ENCODE peak calls at places on chromosomes 11 and 22, in six cellular contexts. K, T, Z, S, Y and X are unnamed samples.

GRCh38 chr11:86620796-86621575 is 51.4 kb downstream of the ME3 start:
- DNase-seq in K (peak), T (no peak), Y (no peak), S (no peak), Z (no peak), X (no peak)

GRCh38 chr22:46043816-46044717 is 67.1 kb upstream of the WNT7B start:
- DNase-seq in T (no peak), Z (no peak), Y (no peak), S (peak), K (peak), X (no peak)

GRCh38 chr11:2385156-2386151 is 8.3 kb downstream of the CD81 start:
- DNase-seq in Y (no peak), Z (no peak), K (no peak), T (no peak), S (no peak), X (no peak)

GRCh38 chr11:832529-833113 is at the start of gene CD151:
- DNase-seq in Y (no peak), T (no peak), Z (peak), K (peak), S (peak), X (peak)

GRCh38 chr22:48258841-48259240 is 1496.4 kb downstream of the TBC1D22A start:
- DNase-seq in Y (no peak), Z (no peak), S (no peak), K (no peak), T (no peak), X (no peak)

GRCh38 chr22:50303848-50304527 is 3.5 kb downstream of the PLXNB2 start:
- DNase-seq in S (peak), K (no peak), Z (peak), Y (no peak), T (no peak), X (peak)

GRCh38 chr22:31533391-31533790 is 37.1 kb downstream of the SFI1 start:
- DNase-seq in K (no peak), Y (no peak), S (no peak), Z (no peak), T (no peak), X (no peak)

GRCh38 chr11:122672892-122673291 is 17.4 kb downstream of the UBASH3B start:
- DNase-seq in K (peak), Y (no peak), T (no peak), Z (no peak), S (peak), X (no peak)

GRCh38 chr11:75759832-75760231 is 8.7 kb upstream of the DGAT2 start:
- DNase-seq in Z (no peak), T (no peak), Y (no peak), S (no peak), K (no peak), X (no peak)

GRCh38 chr11:80595011-80595410 is 1154.2 kb upstream of the TENM4 start:
- DNase-seq in K (peak), S (no peak), Y (no peak), T (no peak), Z (no peak), X (no peak)

GRCh38 chr11:33296695-33297094 is 39.5 kb downstream of the HIPK3 start:
- DNase-seq in Y (no peak), Z (no peak), S (no peak), T (no peak), K (no peak), X (no peak)

GRCh38 chr11:83625336-83625735 is 339.2 kb upstream of the CCDC90B start:
- DNase-seq in T (no peak), Z (no peak), K (no peak), Y (no peak), S (no peak), X (no peak)

GRCh38 chr22:36245805-36246356 is 6.6 kb upstream of the APOL2 start:
- DNase-seq in T (no peak), K (no peak), Z (no peak), S (no peak), Y (no peak), X (no peak)

GRCh38 chr22:30609260-30610185 is 2.5 kb downstream of the TCN2 start:
- DNase-seq in Z (peak), S (peak), K (peak), Y (no peak), T (no peak), X (peak)

GRCh38 chr11:133443361-133443760 is 88.9 kb downstream of the OPCML start:
- DNase-seq in Y (no peak), Z (no peak), S (no peak), T (no peak), K (no peak), X (no peak)

GRCh38 chr11:20873054-20873453 is 203.7 kb downstream of the NELL1 start:
- DNase-seq in S (no peak), Z (peak), T (no peak), Y (no peak), K (no peak), X (peak)

GRCh38 chr11:65206901-65207300 is 25.2 kb downstream of the CAPN1 start:
- DNase-seq in K (no peak), S (no peak), Z (no peak), T (no peak), Y (no peak), X (no peak)

GRCh38 chr11:75938543-75938942 is 123.5 kb downstream of the UVRAG start:
- DNase-seq in Y (no peak), K (peak), T (no peak), Z (no peak), S (no peak), X (no peak)

GRCh38 chr11:16969010-16970004 is 44.9 kb downstream of the PLEKHA7 start:
- DNase-seq in Y (no peak), T (no peak), S (no peak), K (no peak), Z (no peak), X (no peak)

GRCh38 chr11:60939301-60939700 is 12.7 kb downstream of the SLC15A3 start:
- DNase-seq in T (no peak), Y (no peak), S (no peak), K (no peak), Z (no peak), X (no peak)

GRCh38 chr11:115257286-115258077 is 246.7 kb downstream of the CADM1 start:
- DNase-seq in Y (no peak), Z (no peak), T (no peak), S (no peak), K (no peak), X (no peak)

GRCh38 chr11:113796663-113797259 is 17.2 kb downstream of the CLDN25 start:
- DNase-seq in Z (peak), K (peak), T (peak), S (no peak), Y (no peak), X (no peak)

GRCh38 chr11:31856248-31856647 is 45.1 kb upstream of the PAX6 start:
- DNase-seq in S (no peak), Y (no peak), T (no peak), Z (no peak), K (no peak), X (no peak)

GRCh38 chr11:71370895-71371673 is 77.1 kb downstream of the DHCR7 start:
- DNase-seq in K (no peak), S (no peak), Y (no peak), T (no peak), Z (no peak), X (no peak)

GRCh38 chr11:69918231-69918937 is 99.2 kb upstream of the FGF3 start:
- DNase-seq in S (peak), T (no peak), K (no peak), Z (no peak), Y (no peak), X (no peak)

GRCh38 chr11:126522152-126522551 is 166.7 kb downstream of the ST3GAL4 start:
- DNase-seq in S (no peak), K (no peak), Y (no peak), Z (peak), T (no peak), X (no peak)

GRCh38 chr11:76709756-76710155 is 39.2 kb upstream of the LRRC32 start:
- DNase-seq in Z (no peak), K (no peak), S (no peak), Y (no peak), T (no peak), X (no peak)

GRCh38 chr11:80096736-80097135 is 655.9 kb upstream of the TENM4 start:
- DNase-seq in T (no peak), Z (no peak), S (no peak), K (peak), Y (no peak), X (no peak)

GRCh38 chr22:36383110-36383581 is 4.6 kb downstream of the MYH9 start:
- DNase-seq in Z (no peak), K (peak), T (no peak), Y (no peak), S (peak), X (no peak)

GRCh38 chr22:39275814-39276443 is 31.1 kb upstream of the PDGFB start:
- DNase-seq in Z (no peak), S (no peak), Y (no peak), T (no peak), K (no peak), X (peak)

GRCh38 chr11:48012051-48012391 is 31.7 kb downstream of the PTPRJ start:
- DNase-seq in T (no peak), S (no peak), Y (no peak), K (no peak), Z (no peak), X (peak)

GRCh38 chr22:47065756-47066615 is 303.5 kb downstream of the TBC1D22A start:
- DNase-seq in S (peak), Y (no peak), K (peak), T (no peak), Z (no peak), X (no peak)
- TF ChIP-seq CTCF in S (no peak), Y (no peak), K (no peak), T (no peak), Z (no peak), X (no peak)

GRCh38 chr22:20438678-20439492 is 1.3 kb upstream of the SCARF2 start:
- DNase-seq in Y (no peak), T (no peak), K (peak), S (no peak), Z (peak), X (no peak)

GRCh38 chr22:20441631-20442484 is 4.2 kb upstream of the SCARF2 start:
- DNase-seq in Z (no peak), T (no peak), S (no peak), Y (no peak), K (peak), X (peak)

GRCh38 chr22:20440637-20441591 is 3.3 kb upstream of the SCARF2 start:
- DNase-seq in S (no peak), Z (no peak), K (no peak), T (no peak), Y (no peak), X (no peak)

GRCh38 chr22:20439556-20439927 is 1.9 kb upstream of the SCARF2 start:
- DNase-seq in Z (no peak), K (no peak), Y (no peak), T (no peak), S (no peak), X (no peak)

DNA sequence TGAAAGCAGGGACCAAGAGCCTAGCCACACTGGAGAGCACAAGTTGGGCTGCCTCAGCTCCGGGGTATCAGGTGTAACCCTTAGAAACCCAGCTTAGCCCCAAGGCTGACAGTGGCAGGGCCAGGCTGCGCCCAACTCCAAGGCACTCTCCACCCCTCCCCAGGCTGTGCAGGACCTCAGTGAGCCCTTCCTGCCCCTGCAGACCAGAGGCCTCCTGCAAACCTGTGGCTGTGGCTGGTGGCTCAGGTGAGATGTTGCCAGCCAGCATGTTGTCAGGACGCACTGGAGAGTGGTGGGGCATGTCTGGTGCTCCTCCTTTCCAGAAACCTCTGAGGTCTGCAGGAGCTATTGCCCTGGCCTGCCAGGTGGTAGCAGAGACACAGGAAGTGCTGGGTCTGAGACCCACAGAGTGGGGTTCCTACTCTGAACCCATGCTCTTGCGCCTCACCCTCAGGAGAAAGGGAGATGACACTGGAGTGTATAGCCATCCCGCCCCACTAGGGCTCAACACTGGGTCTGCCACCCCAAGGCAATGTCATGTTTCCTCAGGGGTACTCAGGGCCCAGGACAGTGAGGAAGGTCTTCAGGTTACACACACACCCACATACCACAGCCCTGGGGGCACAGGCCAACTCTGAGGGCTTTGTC is 2.4 kb upstream of the SCARF2 start:
- DNase-seq in S (no peak), Z (no peak), K (no peak), Y (no peak), T (no peak), X (no peak)
- TF ChIP-seq CTCF in S (no peak), Z (no peak), K (no peak), Y (no peak), T (no peak), X (no peak)

GRCh38 chr11:119134389-119134978 is 13.1 kb downstream of the HINFP start:
- DNase-seq in T (no peak), Y (no peak), K (peak), S (no peak), Z (peak), X (no peak)
- TF ChIP-seq CTCF in T (peak), Y (peak), K (peak), S (peak), Z (peak), X (peak)

DNA sequence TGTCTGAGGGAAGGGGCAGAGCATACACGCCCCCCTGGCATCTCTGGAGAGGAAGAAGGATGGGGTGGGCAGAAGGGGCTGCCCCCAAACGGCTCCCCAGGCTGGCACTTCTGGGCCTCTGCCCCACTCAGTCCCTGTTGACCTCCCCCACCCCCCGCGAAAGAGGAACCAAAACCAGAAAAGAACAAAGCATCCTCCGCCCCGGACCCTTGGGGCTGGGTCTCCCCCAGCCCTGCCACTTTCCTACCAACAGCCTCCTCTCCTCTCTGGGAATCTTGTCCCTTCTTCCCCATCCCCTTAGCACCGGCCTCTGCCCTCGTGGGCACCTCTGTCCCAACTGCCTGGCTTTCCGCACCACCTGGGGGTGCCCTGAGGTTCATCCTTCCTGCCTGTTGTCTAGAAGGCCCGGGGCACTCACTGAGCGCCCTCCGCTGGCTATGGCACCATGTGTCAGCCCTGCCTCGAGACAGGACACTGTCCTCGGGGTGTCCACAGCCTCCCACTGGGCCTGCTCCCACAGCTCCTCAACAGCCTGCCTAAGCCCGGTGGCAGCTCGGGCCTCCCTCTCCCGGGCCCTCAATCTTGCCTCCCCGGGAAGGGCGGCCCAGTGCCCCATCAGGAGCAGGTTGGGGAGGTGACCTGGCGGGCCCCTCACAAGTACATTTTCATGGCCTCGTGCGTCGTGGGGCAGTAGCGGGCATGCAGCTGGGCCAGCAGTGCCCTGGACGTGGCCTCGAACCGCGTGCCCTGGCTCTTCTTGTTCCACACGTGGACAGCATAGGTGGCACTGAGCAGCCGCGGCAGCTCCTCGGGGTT is 28.2 kb downstream of the A4GALT start:
- DNase-seq in Y (no peak), T (no peak), Z (peak), K (no peak), S (no peak), X (no peak)
- TF ChIP-seq CTCF in Y (no peak), T (no peak), Z (no peak), K (no peak), S (no peak), X (no peak)

GRCh38 chr11:12762283-12762682 is 88.1 kb downstream of the TEAD1 start:
- DNase-seq in Y (no peak), Z (no peak), S (no peak), K (no peak), T (no peak), X (no peak)

GRCh38 chr11:12762696-12763324 is 88.6 kb downstream of the TEAD1 start:
- DNase-seq in K (no peak), T (no peak), Z (no peak), Y (no peak), S (no peak), X (no peak)

GRCh38 chr11:12764187-12764914 is 90.1 kb downstream of the TEAD1 start:
- DNase-seq in S (no peak), T (no peak), Z (no peak), Y (no peak), K (no peak), X (no peak)

GRCh38 chr11:12757416-12757815 is 83.2 kb downstream of the TEAD1 start:
- DNase-seq in T (no peak), Y (no peak), K (no peak), Z (no peak), S (no peak), X (no peak)

GRCh38 chr11:12761029-12761428 is 86.8 kb downstream of the TEAD1 start:
- DNase-seq in K (peak), Y (no peak), Z (peak), T (peak), S (no peak), X (no peak)
- TF ChIP-seq CTCF in K (peak), Y (no peak), Z (peak), T (peak), S (peak), X (no peak)

GRCh38 chr11:129932385-129933067 is 37.1 kb upstream of the NFRKB start:
- DNase-seq in T (no peak), S (no peak), Z (no peak), Y (no peak), K (no peak), X (no peak)
- TF ChIP-seq CTCF in T (no peak), S (no peak), Z (no peak), Y (no peak), K (no peak), X (no peak)